ENCODE peak calls at places on chromosomes 11 and 22, in four cellular contexts. One of them, this sample, is unnamed.

GRCh38 chr11:82978422-82979099 is 77.0 kb downstream of the DDIAS start:
- DNase-seq in AG09309: peak
- DNase-seq in spleen: no peak
- DNase-seq in bronchial epithelial cell: peak
- DNase-seq in this sample: peak

GRCh38 chr11:34339149-34340064 is 18.4 kb downstream of the ABTB2 start:
- DNase-seq in bronchial epithelial cell: no peak
- DNase-seq in spleen: no peak
- DNase-seq in AG09309: no peak
- DNase-seq in this sample: no peak

GRCh38 chr11:126477526-126478275 is 122.2 kb downstream of the ST3GAL4 start:
- DNase-seq in spleen: no peak
- DNase-seq in AG09309: no peak
- DNase-seq in bronchial epithelial cell: no peak
- DNase-seq in this sample: no peak

GRCh38 chr22:18057568-18058209 is 20.1 kb upstream of the PEX26 start:
- DNase-seq in bronchial epithelial cell: peak
- DNase-seq in AG09309: peak
- DNase-seq in spleen: peak
- DNase-seq in this sample: peak

GRCh38 chr11:29125621-29126020 is 891.2 kb downstream of the KCNA4 start:
- DNase-seq in AG09309: no peak
- DNase-seq in spleen: no peak
- DNase-seq in bronchial epithelial cell: no peak
- DNase-seq in this sample: no peak

GRCh38 chr22:38924197-38924952 is 33.0 kb upstream of the APOBEC3A start:
- DNase-seq in spleen: no peak
- DNase-seq in bronchial epithelial cell: peak
- DNase-seq in AG09309: peak
- DNase-seq in this sample: peak

GRCh38 chr22:28187612-28188011 is 268.6 kb upstream of the PITPNB start:
- DNase-seq in AG09309: no peak
- DNase-seq in bronchial epithelial cell: no peak
- DNase-seq in spleen: no peak
- DNase-seq in this sample: no peak

GRCh38 chr11:32088117-32088941 is 2.5 kb upstream of the RCN1 start:
- DNase-seq in bronchial epithelial cell: peak
- DNase-seq in AG09309: peak
- DNase-seq in spleen: no peak
- DNase-seq in this sample: peak

GRCh38 chr11:702731-703461 is 3.1 kb upstream of the EPS8L2 start:
- DNase-seq in AG09309: no peak
- DNase-seq in spleen: peak
- DNase-seq in bronchial epithelial cell: peak
- DNase-seq in this sample: peak

GRCh38 chr22:39814899-39815298 is 78.7 kb downstream of the ENTHD1 start:
- DNase-seq in AG09309: no peak
- DNase-seq in bronchial epithelial cell: peak
- DNase-seq in spleen: no peak
- DNase-seq in this sample: peak

GRCh38 chr11:78207532-78208256 is 19.0 kb downstream of the USP35 start:
- DNase-seq in spleen: no peak
- DNase-seq in AG09309: no peak
- DNase-seq in bronchial epithelial cell: no peak
- DNase-seq in this sample: no peak

GRCh38 chr11:17473071-17473744 is 3.4 kb downstream of the ABCC8 start:
- DNase-seq in bronchial epithelial cell: peak
- DNase-seq in AG09309: no peak
- DNase-seq in spleen: no peak
- DNase-seq in this sample: peak

GRCh38 chr11:64062185-64063039 is 26.7 kb downstream of the FLRT1 start:
- DNase-seq in spleen: no peak
- DNase-seq in AG09309: no peak
- DNase-seq in bronchial epithelial cell: no peak
- DNase-seq in this sample: no peak

GRCh38 chr11:69106124-69106811 is 49.5 kb upstream of the SMIM38 start:
- DNase-seq in bronchial epithelial cell: no peak
- DNase-seq in AG09309: no peak
- DNase-seq in spleen: no peak
- DNase-seq in this sample: no peak

GRCh38 chr22:21766933-21767462 is 31.4 kb upstream of the YPEL1 start:
- DNase-seq in AG09309: no peak
- DNase-seq in spleen: peak
- DNase-seq in bronchial epithelial cell: no peak
- DNase-seq in this sample: no peak

GRCh38 chr11:33045551-33046255 is 6.3 kb downstream of the TCP11L1 start:
- DNase-seq in AG09309: no peak
- DNase-seq in spleen: no peak
- DNase-seq in bronchial epithelial cell: peak
- DNase-seq in this sample: peak

GRCh38 chr11:35524780-35525179 is 636 bp downstream of the PAMR1 start:
- DNase-seq in bronchial epithelial cell: peak
- DNase-seq in AG09309: no peak
- DNase-seq in spleen: no peak
- DNase-seq in this sample: no peak

GRCh38 chr11:76602431-76602861 is 68.1 kb downstream of the LRRC32 start:
- DNase-seq in spleen: peak
- DNase-seq in AG09309: no peak
- DNase-seq in bronchial epithelial cell: no peak
- DNase-seq in this sample: no peak

GRCh38 chr11:57406337-57406904 is 16.0 kb upstream of the PRG2 start:
- DNase-seq in AG09309: no peak
- DNase-seq in spleen: no peak
- DNase-seq in bronchial epithelial cell: peak
- DNase-seq in this sample: no peak

GRCh38 chr11:19316434-19316833 is 75.7 kb upstream of the E2F8 start:
- DNase-seq in spleen: no peak
- DNase-seq in bronchial epithelial cell: no peak
- DNase-seq in AG09309: no peak
- DNase-seq in this sample: no peak

GRCh38 chr11:10087621-10088225 is 206.3 kb downstream of the SBF2 start:
- DNase-seq in bronchial epithelial cell: no peak
- DNase-seq in AG09309: no peak
- DNase-seq in spleen: no peak
- DNase-seq in this sample: no peak

GRCh38 chr22:43018615-43019014 is 3.7 kb upstream of the PACSIN2 start:
- DNase-seq in AG09309: no peak
- DNase-seq in spleen: no peak
- DNase-seq in bronchial epithelial cell: no peak
- DNase-seq in this sample: no peak

GRCh38 chr22:43561421-43562178 is 149.8 kb downstream of the MPPED1 start:
- DNase-seq in AG09309: no peak
- DNase-seq in spleen: no peak
- DNase-seq in bronchial epithelial cell: no peak
- DNase-seq in this sample: no peak

GRCh38 chr22:41898645-41899044 is 16.2 kb downstream of the SHISA8 start:
- DNase-seq in spleen: no peak
- DNase-seq in AG09309: no peak
- DNase-seq in bronchial epithelial cell: no peak
- DNase-seq in this sample: no peak

GRCh38 chr11:120399312-120399711 is 63.1 kb downstream of the ARHGEF12 start:
- DNase-seq in spleen: no peak
- DNase-seq in bronchial epithelial cell: no peak
- DNase-seq in AG09309: no peak
- DNase-seq in this sample: peak

GRCh38 chr22:17943533-17944204 is 80.7 kb downstream of the MICAL3 start:
- DNase-seq in bronchial epithelial cell: no peak
- DNase-seq in spleen: no peak
- DNase-seq in AG09309: no peak
- DNase-seq in this sample: no peak

GRCh38 chr11:78419327-78419726 is 1.7 kb upstream of the GAB2 start:
- DNase-seq in spleen: no peak
- DNase-seq in bronchial epithelial cell: peak
- DNase-seq in AG09309: peak
- DNase-seq in this sample: peak

GRCh38 chr22:43566021-43566420 is 154.2 kb downstream of the MPPED1 start:
- DNase-seq in bronchial epithelial cell: no peak
- DNase-seq in spleen: no peak
- DNase-seq in AG09309: no peak
- DNase-seq in this sample: peak

DNA sequence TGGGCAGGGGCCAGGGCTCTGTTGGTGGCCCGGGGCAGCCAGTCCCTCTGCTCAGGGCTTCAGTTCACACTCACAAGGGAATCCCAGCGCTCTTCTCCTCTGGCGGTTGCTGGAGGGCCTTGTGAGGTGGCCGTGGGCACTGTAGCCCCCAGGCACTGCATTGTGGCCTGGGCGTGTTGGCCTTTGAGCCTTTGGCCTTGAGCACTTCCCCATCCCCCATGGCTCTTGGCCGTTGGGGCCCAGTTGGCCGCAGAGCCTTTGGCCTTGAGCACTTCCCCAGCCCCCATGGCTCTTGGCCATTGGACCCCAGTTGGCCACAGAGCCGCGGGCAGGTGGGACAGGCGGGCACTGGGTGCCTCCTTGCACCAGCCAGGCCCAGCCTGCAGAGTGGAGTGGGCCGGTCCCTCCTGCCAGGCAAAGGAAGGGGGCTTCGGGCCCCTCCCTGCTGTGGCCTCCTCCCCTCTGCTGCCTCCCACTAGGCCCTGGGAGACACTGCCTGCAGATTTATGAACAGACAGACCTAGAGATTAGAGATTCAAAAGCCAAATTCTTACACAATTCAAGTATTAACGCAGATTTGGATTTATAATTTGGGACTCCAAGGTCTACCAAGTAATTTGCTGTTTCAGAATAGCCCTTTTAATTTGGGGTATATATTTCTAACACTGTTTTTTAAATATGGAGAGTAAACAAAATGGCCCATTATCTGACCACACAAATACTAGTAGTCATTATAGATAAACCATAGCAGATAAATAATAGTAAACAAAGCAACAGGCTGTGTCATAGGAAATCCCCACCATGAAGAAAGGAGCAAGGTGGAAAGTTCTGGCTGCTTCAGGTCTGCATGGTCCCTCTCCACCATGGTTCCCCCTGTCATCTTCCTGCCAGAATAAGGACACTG is 18.2 kb upstream of the TXNRD2 start:
- DNase-seq in bronchial epithelial cell: no peak
- DNase-seq in spleen: peak
- DNase-seq in AG09309: no peak
- DNase-seq in this sample: no peak
- TF ChIP-seq CTCF in bronchial epithelial cell: no peak
- TF ChIP-seq CTCF in spleen: no peak
- TF ChIP-seq CTCF in AG09309: no peak
- TF ChIP-seq CTCF in this sample: no peak

GRCh38 chr22:30635273-30636225 is at the start of gene SLC35E4:
- DNase-seq in spleen: peak
- DNase-seq in AG09309: peak
- DNase-seq in bronchial epithelial cell: peak
- DNase-seq in this sample: peak
- TF ChIP-seq CTCF in spleen: peak
- TF ChIP-seq CTCF in AG09309: peak
- TF ChIP-seq CTCF in bronchial epithelial cell: peak
- TF ChIP-seq CTCF in this sample: no peak

GRCh38 chr11:100010393-100010792 is 676.7 kb upstream of the ARHGAP42 start:
- DNase-seq in spleen: no peak
- DNase-seq in AG09309: no peak
- DNase-seq in bronchial epithelial cell: no peak
- DNase-seq in this sample: no peak
- TF ChIP-seq CTCF in spleen: no peak
- TF ChIP-seq CTCF in AG09309: no peak
- TF ChIP-seq CTCF in bronchial epithelial cell: peak
- TF ChIP-seq CTCF in this sample: peak

GRCh38 chr22:16721969-16722368 is 103.2 kb downstream of the XKR3 start:
- DNase-seq in spleen: no peak
- DNase-seq in bronchial epithelial cell: no peak
- DNase-seq in AG09309: no peak
- DNase-seq in this sample: no peak

GRCh38 chr22:16717699-16718558 is 107.3 kb downstream of the XKR3 start:
- DNase-seq in AG09309: no peak
- DNase-seq in spleen: peak
- DNase-seq in bronchial epithelial cell: no peak
- DNase-seq in this sample: no peak
- TF ChIP-seq CTCF in AG09309: no peak
- TF ChIP-seq CTCF in spleen: no peak
- TF ChIP-seq CTCF in bronchial epithelial cell: no peak
- TF ChIP-seq CTCF in this sample: no peak

DNA sequence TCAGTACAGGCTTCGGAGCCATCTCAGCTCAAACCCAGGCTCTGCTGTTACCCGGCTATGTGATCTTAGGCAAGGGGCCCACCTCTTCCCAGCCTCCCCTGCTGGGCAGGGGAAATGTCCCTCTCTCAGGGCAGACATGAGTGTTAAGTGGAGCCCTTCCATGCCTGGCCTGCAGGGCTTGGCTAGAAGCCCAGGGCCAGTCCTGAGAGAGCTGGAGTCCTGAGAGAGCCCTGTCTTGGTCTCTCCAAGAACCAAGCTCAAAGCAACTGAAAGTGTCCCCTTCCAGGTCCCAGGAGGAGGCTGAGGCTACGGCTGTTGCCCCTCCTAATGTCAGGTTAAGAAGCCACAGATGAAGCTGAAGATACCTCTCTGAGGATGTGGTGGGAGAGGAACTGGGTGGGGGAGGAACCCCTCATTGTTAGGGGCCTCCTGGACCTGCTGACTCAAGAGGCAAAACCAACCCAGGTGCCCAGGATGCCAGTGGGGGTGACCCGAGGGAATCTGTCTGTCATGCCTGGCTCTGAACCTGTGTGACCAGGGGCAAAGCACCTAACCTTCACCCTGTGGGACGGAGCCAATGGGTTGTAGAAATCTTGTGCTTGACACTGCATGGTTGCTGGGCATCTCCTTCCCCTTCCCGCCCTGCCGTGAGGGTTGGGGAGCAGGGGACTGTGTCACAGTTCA is 4.2 kb downstream of the ZP1 start:
- DNase-seq in AG09309: no peak
- DNase-seq in spleen: peak
- DNase-seq in bronchial epithelial cell: no peak
- DNase-seq in this sample: peak
- TF ChIP-seq CTCF in AG09309: peak
- TF ChIP-seq CTCF in spleen: no peak
- TF ChIP-seq CTCF in bronchial epithelial cell: no peak
- TF ChIP-seq CTCF in this sample: no peak

DNA sequence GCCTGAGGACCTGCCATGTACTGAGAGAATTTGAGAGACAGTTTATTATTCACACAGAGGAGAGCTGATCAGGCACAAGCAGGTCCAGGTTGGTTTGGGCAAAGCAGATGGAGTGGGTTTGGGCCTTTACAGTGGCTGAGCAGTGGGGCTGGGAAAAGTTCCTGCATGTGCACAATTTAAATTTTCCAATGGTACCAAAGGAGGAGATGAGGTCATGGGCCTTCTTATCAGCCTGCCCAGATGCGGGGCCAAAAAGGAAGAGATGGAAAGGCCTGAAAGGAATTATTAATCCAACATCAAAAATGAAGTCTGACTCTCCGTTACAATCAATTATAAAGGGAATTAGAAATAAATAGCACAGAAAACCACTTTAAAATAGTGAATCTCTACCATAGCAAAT is 367.6 kb downstream of the TMEM135 start:
- DNase-seq in bronchial epithelial cell: no peak
- DNase-seq in spleen: no peak
- DNase-seq in AG09309: no peak
- DNase-seq in this sample: no peak
- TF ChIP-seq CTCF in bronchial epithelial cell: no peak
- TF ChIP-seq CTCF in spleen: no peak
- TF ChIP-seq CTCF in AG09309: no peak
- TF ChIP-seq CTCF in this sample: no peak

This sample was measured in MCF 10A.